ENCODE peak calls at places on chromosome 10, in nine cellular contexts. K, T, C, L, D, G, M, E and N are unnamed samples.
A peak's percentile ranks its signal among the peaks of the same experiment; 100 is the strongest.

GRCh38 chr10:132023092-132023811 is 41.5 kb upstream of the BNIP3 start:
- DNase-seq in K (peak; percentile 58), L (peak; percentile 88), T (peak; percentile 72), E (peak; percentile 21), M (peak; percentile 84), C (peak; percentile 37), G (peak; percentile 26), D (peak; percentile 63), N (peak; percentile 88)

GRCh38 chr10:130491011-130491697 is 355.0 kb downstream of the GLRX3 start:
- DNase-seq in K (no peak), D (no peak), E (no peak), G (no peak), C (no peak), T (no peak), L (no peak), M (no peak), N (no peak)

GRCh38 chr10:71575934-71576801 is 143.4 kb downstream of the C10orf105 start:
- DNase-seq in E (no peak), C (no peak), G (no peak), L (no peak), K (no peak), T (no peak), M (peak; percentile 58), D (no peak), N (no peak)

GRCh38 chr10:62502995-62503613 is 128.9 kb downstream of the ZNF365 start:
- DNase-seq in C (no peak), T (no peak), E (no peak), K (peak; percentile 4), G (no peak), D (no peak), L (no peak), M (no peak), N (peak; percentile 45)

GRCh38 chr10:60073397-60073780 is 167.0 kb upstream of the CCDC6 start:
- DNase-seq in C (no peak), D (no peak), M (no peak), L (peak; percentile 11), G (no peak), E (no peak), K (peak; percentile 34), T (no peak), N (no peak)

GRCh38 chr10:46520381-46520780 is 36.1 kb downstream of the GPRIN2 start:
- DNase-seq in L (no peak), T (no peak), M (no peak), K (no peak), G (no peak), D (no peak), E (no peak), C (no peak), N (no peak)

GRCh38 chr10:924524-924859 is 7.0 kb downstream of the LARP4B start:
- DNase-seq in G (no peak), M (no peak), E (no peak), T (no peak), C (no peak), L (no peak), K (no peak), D (no peak), N (no peak)

GRCh38 chr10:32692174-32692573 is 246.2 kb downstream of the CCDC7 start:
- DNase-seq in E (peak; percentile 38), T (peak; percentile 89), D (peak; percentile 50), G (peak; percentile 98), L (no peak), C (peak; percentile 66), M (no peak), K (peak; percentile 98), N (peak; percentile 86)

GRCh38 chr10:114388275-114388674 is 16.0 kb downstream of the AFAP1L2 start:
- DNase-seq in T (no peak), G (peak; percentile 51), M (no peak), L (no peak), D (no peak), C (no peak), E (peak; percentile 69), K (peak; percentile 63), N (no peak)

GRCh38 chr10:99329238-99329890 is at the start of gene CNNM1:
- DNase-seq in T (no peak), K (no peak), E (no peak), M (peak; percentile 86), G (no peak), C (no peak), L (peak; percentile 73), D (no peak), N (peak; percentile 75)

GRCh38 chr10:132817701-132818211 is 31.8 kb upstream of the NKX6-2 start:
- DNase-seq in D (no peak), E (no peak), L (no peak), K (no peak), G (no peak), C (no peak), M (peak; percentile 31), T (no peak), N (no peak)

GRCh38 chr10:1381339-1381738 is 325.2 kb downstream of the WDR37 start:
- DNase-seq in K (no peak), G (no peak), L (no peak), C (no peak), D (no peak), E (no peak), T (no peak), M (no peak), N (no peak)

DNA sequence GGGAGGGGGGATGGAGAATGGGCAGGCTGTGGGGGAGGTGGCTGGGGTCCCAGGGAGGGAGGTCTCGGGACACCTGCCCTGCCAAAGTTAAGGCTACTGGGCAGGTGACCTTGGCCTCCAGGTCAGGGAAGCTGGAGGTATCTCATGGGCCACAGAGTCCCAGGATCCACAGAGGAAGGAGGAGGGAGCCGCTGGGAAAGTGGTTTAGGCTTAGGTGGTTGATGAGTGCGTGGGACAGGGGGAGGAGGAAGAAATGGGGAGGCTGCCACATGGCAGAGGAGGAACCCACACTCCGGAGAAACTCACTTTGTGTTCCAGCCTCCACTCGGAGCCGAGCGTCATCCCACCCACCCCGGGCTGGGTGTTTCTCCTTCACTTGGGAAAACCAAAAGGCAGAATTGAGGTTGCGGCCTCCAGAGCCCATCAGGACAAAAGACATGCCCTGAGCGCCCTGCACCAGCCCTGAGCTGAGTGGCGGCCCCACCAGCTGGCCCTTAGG is 46.1 kb downstream of the ASB13 start:
- DNase-seq in D (no peak), K (peak; percentile 14), G (no peak), M (no peak), T (no peak), C (no peak), L (no peak), E (no peak), N (no peak)
- H2AFZ ChIP-seq in D (no peak overlapping the region), K (no peak overlapping the region), G (peak overlapping the region; percentile 73), M (no peak overlapping the region), T (no peak overlapping the region), C (no peak overlapping the region), L (no peak overlapping the region), E (no peak overlapping the region), N (peak overlapping the region; percentile 41)

GRCh38 chr10:109993551-109993950 is 14.2 kb upstream of the ADD3 start:
- DNase-seq in E (no peak), K (peak; percentile 54), G (peak; percentile 53), M (no peak), D (no peak), L (no peak), T (peak; percentile 69), C (no peak), N (no peak)

GRCh38 chr10:109996225-109996624 is 11.6 kb upstream of the ADD3 start:
- DNase-seq in T (no peak), G (no peak), D (no peak), K (no peak), C (no peak), M (no peak), E (no peak), L (peak; percentile 43), N (peak; percentile 33)

GRCh38 chr10:109996766-109997171 is 11.0 kb upstream of the ADD3 start:
- DNase-seq in G (no peak), M (no peak), L (peak; percentile 19), C (no peak), T (no peak), K (no peak), E (no peak), D (no peak), N (no peak)

GRCh38 chr10:109995178-109995577 is 12.6 kb upstream of the ADD3 start:
- DNase-seq in C (no peak), D (no peak), G (no peak), K (no peak), E (no peak), T (no peak), M (no peak), L (no peak), N (no peak)

DNA sequence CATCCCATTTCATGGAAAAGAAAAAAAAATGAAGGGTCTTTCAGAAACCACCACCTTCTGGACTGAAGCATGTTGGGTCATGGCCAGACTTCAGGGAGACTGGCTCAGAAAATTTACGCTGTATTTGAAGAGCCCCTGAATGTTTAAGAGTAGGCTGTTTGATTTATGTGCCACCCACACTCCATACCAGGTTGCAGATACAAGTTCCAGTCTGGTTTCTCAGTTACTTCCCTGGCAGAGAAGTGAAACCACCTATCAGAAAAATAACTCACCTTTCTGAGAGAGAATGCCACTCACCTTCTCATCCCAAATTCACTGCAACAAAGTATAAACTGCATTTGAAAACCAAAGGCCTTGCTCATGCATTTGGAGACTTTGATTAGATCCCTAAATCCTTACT is 13.1 kb upstream of the ADD3 start:
- DNase-seq in G (no peak), T (no peak), L (no peak), M (no peak), K (no peak), C (no peak), D (no peak), E (no peak), N (no peak)
- H3K27ac ChIP-seq in G (no peak overlapping the region), T (no peak overlapping the region), L (peak overlapping the region; percentile 93), M (no peak overlapping the region), K (no peak overlapping the region), C (no peak overlapping the region), D (no peak overlapping the region), E (no peak overlapping the region), N (no peak overlapping the region)

GRCh38 chr10:77527839-77528238 is 109.8 kb downstream of the KCNMA1 start:
- DNase-seq in C (no peak), D (no peak), L (no peak), E (no peak), M (no peak), T (no peak), G (no peak), K (no peak), N (no peak)

GRCh38 chr10:77520995-77521394 is 116.6 kb downstream of the KCNMA1 start:
- DNase-seq in L (no peak), G (no peak), D (no peak), T (no peak), M (no peak), E (no peak), C (no peak), K (no peak), N (no peak)

GRCh38 chr10:77522268-77522809 is 115.3 kb downstream of the KCNMA1 start:
- DNase-seq in C (no peak), K (no peak), M (no peak), T (no peak), D (no peak), G (no peak), E (no peak), L (no peak), N (no peak)

GRCh38 chr10:77526861-77527617 is 110.6 kb downstream of the KCNMA1 start:
- DNase-seq in K (no peak), M (no peak), D (no peak), L (no peak), T (no peak), E (no peak), C (no peak), G (no peak), N (no peak)

GRCh38 chr10:77524300-77524711 is 113.3 kb downstream of the KCNMA1 start:
- DNase-seq in D (no peak), T (peak; percentile 87), M (no peak), E (no peak), K (peak; percentile 93), G (peak; percentile 91), C (no peak), L (no peak), N (peak; percentile 87)
- H2AFZ ChIP-seq in D (no peak overlapping the region), T (peak overlapping the region; percentile 74), M (no peak overlapping the region), E (no peak overlapping the region), K (no peak overlapping the region), G (no peak overlapping the region), C (no peak overlapping the region), L (no peak overlapping the region), N (no peak overlapping the region)

GRCh38 chr10:50432206-50432605 is 180.9 kb upstream of the ASAH2 start:
- DNase-seq in K (no peak), M (no peak), T (no peak), E (no peak), C (no peak), D (no peak), G (no peak), L (no peak), N (peak; percentile 28)
- H3K27ac ChIP-seq in K (no peak overlapping the region), M (no peak overlapping the region), T (no peak overlapping the region), E (no peak overlapping the region), C (no peak overlapping the region), D (no peak overlapping the region), G (no peak overlapping the region), L (no peak overlapping the region), N (peak overlapping the region; percentile 93)